ENCODE peak calls at places on chromosomes 5 and 9, in six cellular contexts. One of them, this sample, is unnamed.

GRCh38 chr9:81771606-81772005 is 82.3 kb upstream of the TLE1 start:
- DNase-seq in GM06990: no peak
- DNase-seq in esophagus squamous epithelium: no peak
- DNase-seq in BJ: no peak
- DNase-seq in mammary epithelial cell: no peak
- DNase-seq in sigmoid colon: no peak
- DNase-seq in this sample: no peak

GRCh38 chr9:75239176-75239575 is 150.9 kb downstream of the OSTF1 start:
- DNase-seq in GM06990: no peak
- DNase-seq in mammary epithelial cell: peak; percentile 91
- DNase-seq in sigmoid colon: no peak
- DNase-seq in esophagus squamous epithelium: no peak
- DNase-seq in BJ: no peak
- DNase-seq in this sample: no peak

GRCh38 chr9:119961774-119962408 is 592.7 kb upstream of the BRINP1 start:
- DNase-seq in BJ: no peak
- DNase-seq in sigmoid colon: no peak
- DNase-seq in mammary epithelial cell: no peak
- DNase-seq in GM06990: peak; percentile 20
- DNase-seq in esophagus squamous epithelium: no peak
- DNase-seq in this sample: no peak

GRCh38 chr9:117784996-117785395 is 80.8 kb downstream of the TLR4 start:
- DNase-seq in GM06990: no peak
- DNase-seq in BJ: no peak
- DNase-seq in esophagus squamous epithelium: no peak
- DNase-seq in mammary epithelial cell: no peak
- DNase-seq in sigmoid colon: no peak
- DNase-seq in this sample: no peak

GRCh38 chr9:81661339-81661738 is 28.0 kb downstream of the TLE1 start:
- DNase-seq in sigmoid colon: no peak
- DNase-seq in esophagus squamous epithelium: no peak
- DNase-seq in BJ: no peak
- DNase-seq in mammary epithelial cell: no peak
- DNase-seq in GM06990: no peak
- DNase-seq in this sample: no peak

GRCh38 chr9:33287087-33287490 is 3.2 kb upstream of the NFX1 start:
- DNase-seq in GM06990: no peak
- DNase-seq in BJ: peak; percentile 15
- DNase-seq in sigmoid colon: no peak
- DNase-seq in mammary epithelial cell: peak; percentile 51
- DNase-seq in esophagus squamous epithelium: no peak
- DNase-seq in this sample: no peak

GRCh38 chr9:83449166-83449565 is 89.0 kb downstream of the FRMD3 start:
- DNase-seq in sigmoid colon: peak; percentile 76
- DNase-seq in GM06990: no peak
- DNase-seq in mammary epithelial cell: no peak
- DNase-seq in BJ: no peak
- DNase-seq in esophagus squamous epithelium: no peak
- DNase-seq in this sample: no peak

GRCh38 chr5:672329-673139 is 20.6 kb downstream of the TPPP start:
- DNase-seq in GM06990: peak; percentile 48
- DNase-seq in esophagus squamous epithelium: no peak
- DNase-seq in BJ: peak; percentile 28
- DNase-seq in sigmoid colon: peak; percentile 81
- DNase-seq in mammary epithelial cell: peak; percentile 79
- DNase-seq in this sample: peak; percentile 78

GRCh38 chr9:105510024-105510423 is 47.9 kb upstream of the FKTN start:
- DNase-seq in mammary epithelial cell: peak; percentile 81
- DNase-seq in GM06990: peak; percentile 34
- DNase-seq in esophagus squamous epithelium: no peak
- DNase-seq in sigmoid colon: no peak
- DNase-seq in BJ: peak; percentile 9
- DNase-seq in this sample: no peak

GRCh38 chr9:129383005-129383414 is 204.9 kb upstream of the IER5L start:
- DNase-seq in sigmoid colon: peak; percentile 76
- DNase-seq in esophagus squamous epithelium: no peak
- DNase-seq in BJ: no peak
- DNase-seq in mammary epithelial cell: peak; percentile 72
- DNase-seq in GM06990: no peak
- DNase-seq in this sample: no peak

GRCh38 chr9:128689820-128690683 is 1.0 kb downstream of the SET start:
- DNase-seq in BJ: no peak
- DNase-seq in sigmoid colon: peak; percentile 76
- DNase-seq in esophagus squamous epithelium: no peak
- DNase-seq in GM06990: peak; percentile 48
- DNase-seq in mammary epithelial cell: peak; percentile 45
- DNase-seq in this sample: no peak

GRCh38 chr5:989961-990530 is 18.6 kb upstream of the NKD2 start:
- DNase-seq in esophagus squamous epithelium: no peak
- DNase-seq in mammary epithelial cell: no peak
- DNase-seq in BJ: no peak
- DNase-seq in sigmoid colon: peak; percentile 90
- DNase-seq in GM06990: no peak
- DNase-seq in this sample: no peak

GRCh38 chr9:111943200-111943599 is 46.6 kb downstream of the UGCG start:
- DNase-seq in sigmoid colon: no peak
- DNase-seq in GM06990: no peak
- DNase-seq in esophagus squamous epithelium: no peak
- DNase-seq in mammary epithelial cell: no peak
- DNase-seq in BJ: no peak
- DNase-seq in this sample: no peak

GRCh38 chr5:148482697-148483462 is 99.1 kb downstream of the FBXO38 start:
- DNase-seq in sigmoid colon: no peak
- DNase-seq in esophagus squamous epithelium: no peak
- DNase-seq in mammary epithelial cell: peak; percentile 40
- DNase-seq in GM06990: peak; percentile 25
- DNase-seq in BJ: no peak
- DNase-seq in this sample: no peak

GRCh38 chr9:134693641-134694367 is 52.2 kb downstream of the COL5A1 start:
- DNase-seq in esophagus squamous epithelium: no peak
- DNase-seq in BJ: no peak
- DNase-seq in mammary epithelial cell: no peak
- DNase-seq in sigmoid colon: peak; percentile 56
- DNase-seq in GM06990: no peak
- DNase-seq in this sample: no peak

GRCh38 chr5:110477923-110478322 is 248.5 kb downstream of the TMEM232 start:
- DNase-seq in mammary epithelial cell: peak; percentile 11
- DNase-seq in BJ: no peak
- DNase-seq in esophagus squamous epithelium: no peak
- DNase-seq in sigmoid colon: no peak
- DNase-seq in GM06990: no peak
- DNase-seq in this sample: no peak

GRCh38 chr5:150120062-150120441 is 33.7 kb upstream of the CSF1R start:
- DNase-seq in GM06990: no peak
- DNase-seq in BJ: no peak
- DNase-seq in esophagus squamous epithelium: no peak
- DNase-seq in sigmoid colon: peak; percentile 51
- DNase-seq in mammary epithelial cell: no peak
- DNase-seq in this sample: no peak

GRCh38 chr5:52893863-52894262 is 95.3 kb upstream of the ITGA2 start:
- DNase-seq in GM06990: no peak
- DNase-seq in BJ: no peak
- DNase-seq in sigmoid colon: no peak
- DNase-seq in esophagus squamous epithelium: no peak
- DNase-seq in mammary epithelial cell: no peak
- DNase-seq in this sample: no peak

GRCh38 chr5:55691265-55692105 is 20.6 kb downstream of the SLC38A9 start:
- DNase-seq in GM06990: peak; percentile 23
- DNase-seq in sigmoid colon: no peak
- DNase-seq in BJ: no peak
- DNase-seq in mammary epithelial cell: peak; percentile 31
- DNase-seq in esophagus squamous epithelium: no peak
- DNase-seq in this sample: no peak

GRCh38 chr5:102668220-102668930 is 86.7 kb upstream of the PAM start:
- DNase-seq in sigmoid colon: no peak
- DNase-seq in esophagus squamous epithelium: no peak
- DNase-seq in GM06990: no peak
- DNase-seq in BJ: no peak
- DNase-seq in mammary epithelial cell: no peak
- DNase-seq in this sample: no peak

GRCh38 chr5:123813937-123814624 is 302.1 kb downstream of the CSNK1G3 start:
- DNase-seq in esophagus squamous epithelium: no peak
- DNase-seq in sigmoid colon: no peak
- DNase-seq in mammary epithelial cell: peak; percentile 16
- DNase-seq in GM06990: peak; percentile 41
- DNase-seq in BJ: peak; percentile 47
- DNase-seq in this sample: no peak

GRCh38 chr5:58188287-58188651 is 271.6 kb downstream of the PLK2 start:
- DNase-seq in esophagus squamous epithelium: no peak
- DNase-seq in BJ: peak; percentile 29
- DNase-seq in sigmoid colon: no peak
- DNase-seq in mammary epithelial cell: peak; percentile 91
- DNase-seq in GM06990: no peak
- DNase-seq in this sample: no peak

GRCh38 chr9:130364619-130365322 is 80.0 kb upstream of the ASS1 start:
- DNase-seq in esophagus squamous epithelium: no peak
- DNase-seq in sigmoid colon: no peak
- DNase-seq in BJ: no peak
- DNase-seq in mammary epithelial cell: no peak
- DNase-seq in GM06990: no peak
- DNase-seq in this sample: no peak

GRCh38 chr5:172801184-172801671 is 30.2 kb upstream of the DUSP1 start:
- DNase-seq in GM06990: no peak
- DNase-seq in BJ: peak; percentile 94
- DNase-seq in mammary epithelial cell: peak; percentile 95
- DNase-seq in sigmoid colon: no peak
- DNase-seq in esophagus squamous epithelium: no peak
- DNase-seq in this sample: peak; percentile 46

GRCh38 chr5:79143684-79144379 is 32.2 kb downstream of the BHMT start:
- DNase-seq in sigmoid colon: no peak
- DNase-seq in esophagus squamous epithelium: no peak
- DNase-seq in BJ: no peak
- DNase-seq in mammary epithelial cell: peak; percentile 78
- DNase-seq in GM06990: no peak
- DNase-seq in this sample: no peak

DNA sequence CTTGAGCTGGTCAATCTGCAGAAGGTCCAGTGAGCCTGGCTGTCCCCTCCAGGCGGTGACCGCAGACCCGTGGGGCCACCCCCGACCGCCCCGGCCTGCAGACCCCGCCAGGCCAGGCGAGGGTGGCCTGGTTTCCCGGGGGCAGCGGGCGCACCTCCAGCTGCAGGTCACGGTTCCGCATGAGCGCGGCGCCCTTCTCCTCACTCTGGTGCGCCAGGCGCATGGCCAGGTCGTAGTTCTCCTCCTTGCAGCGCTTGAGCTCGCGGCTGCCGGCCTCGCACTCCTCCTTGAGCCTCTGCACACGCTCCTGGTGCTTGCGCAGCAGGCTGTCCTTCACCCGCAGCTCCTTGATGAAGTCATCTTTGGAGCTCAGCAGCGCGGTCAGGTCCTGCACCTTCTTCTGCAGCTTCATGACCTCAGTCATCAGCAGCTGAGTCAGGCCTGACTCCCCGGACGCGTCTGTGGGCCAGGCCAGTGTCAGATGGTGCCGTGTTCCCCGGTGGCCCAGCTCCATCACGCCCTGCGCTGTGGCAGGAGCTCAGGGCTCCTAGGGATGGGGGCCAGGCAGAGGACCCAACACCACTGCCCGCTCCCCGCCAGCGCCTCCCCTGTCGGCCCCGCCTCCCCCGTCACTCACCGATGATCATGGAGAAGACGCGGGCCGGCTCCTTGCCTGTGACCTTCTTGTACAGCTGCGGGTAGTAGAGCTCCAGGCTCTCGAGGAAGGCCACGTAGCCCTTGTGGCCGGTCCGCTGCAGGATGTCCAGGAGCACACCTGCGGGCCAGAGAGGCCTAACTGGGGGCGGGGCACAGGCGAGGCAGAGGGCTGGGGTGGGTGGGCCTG is 2.6 kb downstream of the CARD9 start:
- DNase-seq in esophagus squamous epithelium: no peak
- DNase-seq in mammary epithelial cell: no peak
- DNase-seq in BJ: no peak
- DNase-seq in sigmoid colon: no peak
- DNase-seq in GM06990: no peak
- DNase-seq in this sample: no peak
- H3K36me3 ChIP-seq in esophagus squamous epithelium: no peaks in the 10 kb centered on the region
- H3K36me3 ChIP-seq in mammary epithelial cell: no peaks in the 10 kb centered on the region
- H3K36me3 ChIP-seq in BJ: peaks cover 20% of the 10 kb centered on the region
- H3K36me3 ChIP-seq in sigmoid colon: no peaks in the 10 kb centered on the region
- H3K36me3 ChIP-seq in GM06990: peaks cover 5% of the 10 kb centered on the region
- H3K36me3 ChIP-seq in this sample: no peaks in the 10 kb centered on the region

GRCh38 chr5:141338538-141339306 is at the start of gene PCDHGA2:
- DNase-seq in BJ: no peak
- DNase-seq in esophagus squamous epithelium: no peak
- DNase-seq in sigmoid colon: no peak
- DNase-seq in mammary epithelial cell: peak; percentile 37
- DNase-seq in GM06990: no peak
- DNase-seq in this sample: no peak
- TF ChIP-seq CTCF in BJ: peak; percentile 66
- TF ChIP-seq CTCF in esophagus squamous epithelium: peak; percentile 10
- TF ChIP-seq CTCF in sigmoid colon: peak; percentile 14
- TF ChIP-seq CTCF in mammary epithelial cell: peak; percentile 71
- TF ChIP-seq CTCF in GM06990: peak; percentile 23
- TF ChIP-seq CTCF in this sample: peak; percentile 25

GRCh38 chr9:101399641-101399965 is 952 bp downstream of the ZNF189 start:
- DNase-seq in BJ: no peak
- DNase-seq in esophagus squamous epithelium: no peak
- DNase-seq in sigmoid colon: no peak
- DNase-seq in mammary epithelial cell: no peak
- DNase-seq in GM06990: no peak
- DNase-seq in this sample: no peak

GRCh38 chr9:101397746-101398334 is 578 bp downstream of the MRPL50 start:
- DNase-seq in esophagus squamous epithelium: no peak
- DNase-seq in GM06990: peak; percentile 6
- DNase-seq in sigmoid colon: no peak
- DNase-seq in BJ: no peak
- DNase-seq in mammary epithelial cell: peak; percentile 22
- DNase-seq in this sample: no peak

GRCh38 chr9:101398335-101398929 is at the start of the genes MRPL50 and ZNF189:
- DNase-seq in GM06990: peak; percentile 94
- DNase-seq in BJ: peak; percentile 98
- DNase-seq in mammary epithelial cell: peak; percentile 99
- DNase-seq in sigmoid colon: peak; percentile 99
- DNase-seq in esophagus squamous epithelium: peak; percentile 91
- DNase-seq in this sample: peak; percentile 98

GRCh38 chr9:101400120-101400519 is 1.5 kb downstream of the ZNF189 start:
- DNase-seq in esophagus squamous epithelium: no peak
- DNase-seq in BJ: no peak
- DNase-seq in mammary epithelial cell: no peak
- DNase-seq in GM06990: no peak
- DNase-seq in sigmoid colon: no peak
- DNase-seq in this sample: no peak

GRCh38 chr9:101398930-101399640 is 434 bp downstream of the ZNF189 start:
- DNase-seq in sigmoid colon: peak; percentile 64
- DNase-seq in mammary epithelial cell: peak; percentile 15
- DNase-seq in BJ: no peak
- DNase-seq in GM06990: no peak
- DNase-seq in esophagus squamous epithelium: peak; percentile 59
- DNase-seq in this sample: peak; percentile 5
- H3K36me3 ChIP-seq in sigmoid colon: peaks cover 19% of the 10 kb centered on the region
- H3K36me3 ChIP-seq in mammary epithelial cell: peaks cover 17% of the 10 kb centered on the region
- H3K36me3 ChIP-seq in BJ: peaks cover 8% of the 10 kb centered on the region
- H3K36me3 ChIP-seq in GM06990: peaks cover 9% of the 10 kb centered on the region
- H3K36me3 ChIP-seq in esophagus squamous epithelium: peaks cover 17% of the 10 kb centered on the region
- H3K36me3 ChIP-seq in this sample: peaks cover 32% of the 10 kb centered on the region

DNA sequence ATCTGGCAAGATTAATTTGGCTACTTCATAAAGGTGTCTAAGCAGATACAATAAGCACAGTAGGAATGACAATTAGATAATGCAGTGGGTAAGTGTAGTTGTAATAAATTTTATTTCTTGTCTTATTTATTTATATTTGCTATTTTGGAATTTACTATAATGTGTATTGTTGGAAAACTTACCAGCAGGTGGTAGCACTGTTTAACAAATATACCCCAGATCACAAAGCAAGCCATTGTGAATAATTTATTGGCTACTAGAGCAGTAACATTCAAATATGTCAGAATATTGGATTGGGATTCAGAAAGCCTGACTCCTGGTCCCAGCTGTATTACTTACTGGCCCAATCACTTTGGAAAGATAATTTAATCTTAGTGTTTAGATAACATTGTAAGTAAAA is 78.0 kb downstream of the ISOC1 start:
- DNase-seq in BJ: no peak
- DNase-seq in mammary epithelial cell: no peak
- DNase-seq in sigmoid colon: no peak
- DNase-seq in esophagus squamous epithelium: no peak
- DNase-seq in GM06990: no peak
- DNase-seq in this sample: no peak
- TF ChIP-seq CTCF in BJ: no peak
- TF ChIP-seq CTCF in mammary epithelial cell: no peak
- TF ChIP-seq CTCF in sigmoid colon: no peak
- TF ChIP-seq CTCF in esophagus squamous epithelium: no peak
- TF ChIP-seq CTCF in GM06990: no peak
- TF ChIP-seq CTCF in this sample: no peak

This sample was measured in thoracic aorta.